ENCODE peak calls at places on chromosomes 2 and 18, in eight cellular contexts. J, U, N, H, L, W, B and R are unnamed samples. For H3K9me3, the result is how much of the 10 kb centered on the place peaks cover.

GRCh38 chr2:100919316-100919715 is 82.8 kb upstream of the RPL31 start:
- DNase-seq in J (no peak), U (peak), N (peak), H (peak), L (no peak), W (no peak), B (no peak), R (no peak)

GRCh38 chr2:127415593-127416485 is 2.4 kb upstream of the PROC start:
- DNase-seq in J (peak), U (peak), N (peak), H (peak), L (no peak), W (peak), B (peak), R (peak)

GRCh38 chr2:102251042-102251848 is 60.1 kb upstream of the IL1RL1 start:
- DNase-seq in J (no peak), U (peak), N (peak), H (no peak), L (peak), W (peak), B (no peak), R (peak)

GRCh38 chr18:62867521-62867920 is 152.2 kb downstream of the PHLPP1 start:
- DNase-seq in J (no peak), U (no peak), N (no peak), H (no peak), L (no peak), W (no peak), B (no peak), R (no peak)

GRCh38 chr18:398866-399637 is 101.4 kb downstream of the COLEC12 start:
- DNase-seq in J (no peak), U (peak), N (no peak), H (no peak), L (no peak), W (no peak), B (no peak), R (no peak)

GRCh38 chr2:46689993-46690392 is 210.6 kb downstream of the TMEM247 start:
- DNase-seq in J (no peak), U (no peak), N (no peak), H (no peak), L (peak), W (no peak), B (no peak), R (no peak)

GRCh38 chr2:219409619-219410018 is 8.6 kb upstream of the DES start:
- DNase-seq in J (no peak), U (no peak), N (no peak), H (no peak), L (no peak), W (no peak), B (no peak), R (no peak)

GRCh38 chr2:207224814-207225482 is 59.2 kb upstream of the KLF7 start:
- DNase-seq in J (no peak), U (no peak), N (no peak), H (no peak), L (no peak), W (no peak), B (no peak), R (no peak)

GRCh38 chr2:75221872-75222271 is 22.6 kb upstream of the TACR1 start:
- DNase-seq in J (no peak), U (no peak), N (no peak), H (no peak), L (peak), W (no peak), B (peak), R (no peak)

GRCh38 chr2:181685150-181685688 is 4.9 kb upstream of the NEUROD1 start:
- DNase-seq in J (no peak), U (no peak), N (peak), H (no peak), L (peak), W (peak), B (no peak), R (no peak)

GRCh38 chr2:753123-753522 is 75.9 kb upstream of the TMEM18 start:
- DNase-seq in J (no peak), U (no peak), N (no peak), H (no peak), L (no peak), W (no peak), B (no peak), R (no peak)

GRCh38 chr2:202278036-202278760 is 12.6 kb downstream of the NOP58 start:
- DNase-seq in J (no peak), U (no peak), N (no peak), H (no peak), L (peak), W (no peak), B (peak), R (no peak)

GRCh38 chr2:47297767-47298401 is 105.1 kb upstream of the MSH2 start:
- DNase-seq in J (no peak), U (no peak), N (no peak), H (no peak), L (no peak), W (no peak), B (no peak), R (no peak)

GRCh38 chr18:21484851-21485636 is 115.5 kb downstream of the ESCO1 start:
- DNase-seq in J (no peak), U (no peak), N (no peak), H (no peak), L (peak), W (no peak), B (peak), R (no peak)

GRCh38 chr18:63586431-63586830 is 712 bp upstream of the SERPINB13 start:
- DNase-seq in J (no peak), U (no peak), N (no peak), H (no peak), L (no peak), W (no peak), B (no peak), R (no peak)

GRCh38 chr18:26479686-26480079 is 68.7 kb downstream of the KCTD1 start:
- DNase-seq in J (no peak), U (no peak), N (no peak), H (no peak), L (peak), W (no peak), B (peak), R (no peak)

GRCh38 chr2:173051463-173051862 is 24.2 kb upstream of the MAP3K20 start:
- DNase-seq in J (no peak), U (no peak), N (no peak), H (no peak), L (no peak), W (no peak), B (peak), R (no peak)

GRCh38 chr2:168495524-168495923 is 39.5 kb downstream of the CERS6 start:
- DNase-seq in J (no peak), U (no peak), N (no peak), H (no peak), L (no peak), W (no peak), B (no peak), R (peak)
- H3K9me3 ChIP-seq in J (under half), U (under half), N (under half), H (under half), L (under half), W (under half), B (under half), R (under half)

DNA sequence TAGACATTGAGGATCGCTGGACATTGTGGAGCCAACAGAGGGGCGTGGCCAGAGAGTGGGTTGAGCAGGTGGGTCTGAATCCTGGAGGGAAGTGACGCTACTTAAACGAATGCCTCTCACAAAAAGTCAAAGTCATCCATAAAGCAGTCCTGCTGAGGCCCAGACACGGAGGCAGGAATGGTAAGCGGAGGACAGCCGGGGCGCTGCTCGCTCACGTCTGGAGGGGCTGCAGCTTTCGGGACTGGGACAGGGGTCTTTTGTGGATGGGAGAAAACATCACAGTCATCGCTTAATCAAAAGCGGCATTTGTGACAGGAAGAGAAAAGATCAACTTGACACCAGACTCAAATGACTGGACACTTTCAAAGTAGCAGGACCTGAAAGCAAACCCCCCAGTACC is 88.4 kb downstream of the PTGR3 start:
- DNase-seq in J (no peak), U (no peak), N (no peak), H (no peak), L (no peak), W (no peak), B (no peak), R (no peak)
- H2AFZ ChIP-seq in J (no peak), U (no peak), N (no peak), H (no peak), L (no peak), W (no peak), B (no peak), R (no peak)

GRCh38 chr18:48725596-48725995 is 186.8 kb downstream of the CTIF start:
- DNase-seq in J (no peak), U (no peak), N (no peak), H (no peak), L (no peak), W (no peak), B (no peak), R (no peak)

GRCh38 chr18:48729421-48729820 is 190.6 kb downstream of the CTIF start:
- DNase-seq in J (no peak), U (no peak), N (no peak), H (no peak), L (no peak), W (no peak), B (no peak), R (no peak)

GRCh38 chr18:48730010-48730409 is 191.2 kb downstream of the CTIF start:
- DNase-seq in J (no peak), U (no peak), N (no peak), H (no peak), L (no peak), W (no peak), B (no peak), R (no peak)

GRCh38 chr18:48727685-48728084 is 188.9 kb downstream of the CTIF start:
- DNase-seq in J (no peak), U (no peak), N (no peak), H (no peak), L (peak), W (no peak), B (no peak), R (no peak)

GRCh38 chr18:48728204-48728833 is 189.5 kb downstream of the CTIF start:
- DNase-seq in J (no peak), U (no peak), N (no peak), H (no peak), L (peak), W (no peak), B (peak), R (no peak)
- TF ChIP-seq EZH2phosphoT487 in J (no peak), U (no peak), N (no peak), H (no peak), L (peak), W (no peak), B (no peak), R (no peak)

GRCh38 chr2:208268553-208268952 is 2.5 kb downstream of the PIKFYVE start:
- DNase-seq in J (no peak), U (no peak), N (no peak), H (no peak), L (no peak), W (no peak), B (no peak), R (no peak)
- H3K9me3 ChIP-seq in J (under half), U (under half), N (under half), H (under half), L (under half), W (under half), B (under half), R (under half)

GRCh38 chr2:54757496-54757895 is 34.0 kb downstream of the EML6 start:
- DNase-seq in J (no peak), U (no peak), N (no peak), H (peak), L (peak), W (peak), B (peak), R (peak)

GRCh38 chr2:54752439-54752838 is 29.0 kb downstream of the EML6 start:
- DNase-seq in J (no peak), U (no peak), N (no peak), H (no peak), L (no peak), W (no peak), B (no peak), R (no peak)

GRCh38 chr2:54750040-54750439 is 26.6 kb downstream of the EML6 start:
- DNase-seq in J (no peak), U (no peak), N (no peak), H (no peak), L (peak), W (no peak), B (peak), R (no peak)

GRCh38 chr2:54760310-54760709 is 36.8 kb downstream of the EML6 start:
- DNase-seq in J (no peak), U (no peak), N (no peak), H (peak), L (no peak), W (no peak), B (no peak), R (peak)

GRCh38 chr2:54755641-54756326 is 32.3 kb downstream of the EML6 start:
- DNase-seq in J (no peak), U (no peak), N (no peak), H (peak), L (no peak), W (no peak), B (no peak), R (peak)
- H2AFZ ChIP-seq in J (no peak), U (no peak), N (peak), H (no peak), L (no peak), W (no peak), B (no peak), R (peak)

GRCh38 chr2:55923091-55923977 is at the start of gene EFEMP1:
- DNase-seq in J (no peak), U (peak), N (peak), H (no peak), L (peak), W (peak), B (peak), R (peak)

GRCh38 chr2:55922488-55922887 is 1.1 kb downstream of the EFEMP1 start:
- DNase-seq in J (no peak), U (no peak), N (peak), H (no peak), L (peak), W (peak), B (no peak), R (peak)

GRCh38 chr2:55926246-55926645 is 2.7 kb upstream of the EFEMP1 start:
- DNase-seq in J (no peak), U (no peak), N (no peak), H (no peak), L (no peak), W (no peak), B (no peak), R (no peak)

GRCh38 chr2:55926974-55927373 is 3.4 kb upstream of the EFEMP1 start:
- DNase-seq in J (no peak), U (no peak), N (no peak), H (no peak), L (no peak), W (no peak), B (no peak), R (no peak)

DNA sequence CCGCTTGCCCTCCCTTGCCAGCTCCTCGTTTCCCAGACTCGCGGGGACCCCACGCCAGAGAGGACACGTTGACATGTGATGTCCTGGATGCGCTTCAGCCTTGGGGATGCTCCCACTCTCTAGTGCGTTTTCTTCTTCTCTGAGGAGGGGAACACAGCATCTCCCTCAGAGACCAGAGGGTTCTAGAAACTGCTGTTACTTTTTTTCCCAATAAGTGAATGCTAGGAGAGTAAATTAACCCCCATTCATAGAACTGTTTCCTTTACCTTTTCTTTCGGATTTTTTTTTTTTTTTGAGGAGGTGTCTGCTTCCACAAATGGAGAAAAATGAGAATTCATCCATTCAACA is 370 bp upstream of the EFEMP1 start:
- DNase-seq in J (no peak), U (no peak), N (no peak), H (no peak), L (no peak), W (no peak), B (no peak), R (no peak)
- TF ChIP-seq EZH2phosphoT487 in J (no peak), U (no peak), N (no peak), H (no peak), L (no peak), W (no peak), B (no peak), R (no peak)

GRCh38 chr2:228535396-228535795 is 353.9 kb upstream of the SPHKAP start:
- DNase-seq in J (peak), U (no peak), N (peak), H (peak), L (no peak), W (no peak), B (peak), R (no peak)

GRCh38 chr2:228533156-228533555 is 351.7 kb upstream of the SPHKAP start:
- DNase-seq in J (no peak), U (no peak), N (no peak), H (no peak), L (no peak), W (no peak), B (no peak), R (no peak)

GRCh38 chr2:228527481-228527880 is 346.0 kb upstream of the SPHKAP start:
- DNase-seq in J (no peak), U (no peak), N (no peak), H (no peak), L (no peak), W (no peak), B (peak), R (no peak)

GRCh38 chr2:228526687-228527086 is 345.2 kb upstream of the SPHKAP start:
- DNase-seq in J (no peak), U (no peak), N (no peak), H (no peak), L (no peak), W (no peak), B (no peak), R (no peak)

DNA sequence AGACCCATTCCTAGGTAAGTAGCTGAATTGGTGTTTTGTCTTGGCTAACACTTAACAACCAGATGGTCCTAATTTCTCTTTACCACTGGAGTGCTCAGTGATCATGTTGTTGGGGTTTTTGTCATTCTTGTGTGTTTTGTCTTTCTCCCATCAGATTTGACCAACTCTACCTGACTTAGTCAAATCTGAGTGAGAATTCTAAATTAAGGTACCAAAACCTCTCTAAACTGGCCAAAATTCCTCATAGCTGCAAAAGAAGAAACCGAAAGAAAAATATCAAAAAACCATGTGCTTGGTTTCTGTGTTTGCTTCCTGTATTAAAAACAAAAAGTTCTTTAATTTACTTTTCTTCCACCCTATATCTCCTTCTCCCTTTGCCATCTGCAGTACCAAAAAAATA is 350.7 kb upstream of the SPHKAP start:
- DNase-seq in J (no peak), U (no peak), N (no peak), H (no peak), L (no peak), W (no peak), B (no peak), R (peak)
- H3K9me3 ChIP-seq in J (under half), U (under half), N (under half), H (under half), L (under half), W (under half), B (under half), R (under half)